ENCODE peak calls at places on chromosome 6, in seven cellular contexts. C is Peyer's patch, T is adrenal gland, D is vagina, M is esophagus squamous epithelium, H is uterus, J is IMR-90. L is an unnamed sample.

GRCh38 chr6:28544211-28544610 is 18.5 kb downstream of the GPX5 start:
- DNase-seq in C (no peak), T (no peak), D (no peak), M (no peak), H (no peak), J (no peak), L (no peak)

GRCh38 chr6:235763-236360 is 56.4 kb upstream of the DUSP22 start:
- DNase-seq in C (no peak), T (peak; percentile 59), D (no peak), M (no peak), H (peak; percentile 37), J (peak; percentile 61), L (no peak)

GRCh38 chr6:36117639-36118549 is 12.4 kb upstream of the MAPK13 start:
- DNase-seq in C (no peak), T (no peak), D (no peak), M (no peak), H (no peak), J (no peak), L (peak; percentile 46)

GRCh38 chr6:151675746-151676459 is 131.6 kb upstream of the ESR1 start:
- DNase-seq in C (peak; percentile 62), T (no peak), D (no peak), M (no peak), H (no peak), J (peak; percentile 4), L (peak; percentile 19)

GRCh38 chr6:133099573-133099972 is 141.6 kb upstream of the EYA4 start:
- DNase-seq in C (no peak), T (no peak), D (no peak), M (no peak), H (no peak), J (peak; percentile 98), L (no peak)

GRCh38 chr6:33313105-33313708 is 671 bp downstream of the TAPBP start:
- DNase-seq in C (peak; percentile 78), T (peak; percentile 48), D (no peak), M (no peak), H (no peak), J (peak; percentile 31), L (peak; percentile 48)

GRCh38 chr6:8180327-8181161 is 78.2 kb upstream of the EEF1E1 start:
- DNase-seq in C (no peak), T (no peak), D (no peak), M (no peak), H (no peak), J (peak; percentile 81), L (no peak)

GRCh38 chr6:82612475-82612874 is 248.9 kb downstream of the TPBG start:
- DNase-seq in C (no peak), T (no peak), D (no peak), M (no peak), H (no peak), J (no peak), L (no peak)

GRCh38 chr6:143457563-143458359 is 7.2 kb downstream of the PEX3 start:
- DNase-seq in C (no peak), T (no peak), D (no peak), M (no peak), H (no peak), J (peak; percentile 21), L (no peak)

DNA sequence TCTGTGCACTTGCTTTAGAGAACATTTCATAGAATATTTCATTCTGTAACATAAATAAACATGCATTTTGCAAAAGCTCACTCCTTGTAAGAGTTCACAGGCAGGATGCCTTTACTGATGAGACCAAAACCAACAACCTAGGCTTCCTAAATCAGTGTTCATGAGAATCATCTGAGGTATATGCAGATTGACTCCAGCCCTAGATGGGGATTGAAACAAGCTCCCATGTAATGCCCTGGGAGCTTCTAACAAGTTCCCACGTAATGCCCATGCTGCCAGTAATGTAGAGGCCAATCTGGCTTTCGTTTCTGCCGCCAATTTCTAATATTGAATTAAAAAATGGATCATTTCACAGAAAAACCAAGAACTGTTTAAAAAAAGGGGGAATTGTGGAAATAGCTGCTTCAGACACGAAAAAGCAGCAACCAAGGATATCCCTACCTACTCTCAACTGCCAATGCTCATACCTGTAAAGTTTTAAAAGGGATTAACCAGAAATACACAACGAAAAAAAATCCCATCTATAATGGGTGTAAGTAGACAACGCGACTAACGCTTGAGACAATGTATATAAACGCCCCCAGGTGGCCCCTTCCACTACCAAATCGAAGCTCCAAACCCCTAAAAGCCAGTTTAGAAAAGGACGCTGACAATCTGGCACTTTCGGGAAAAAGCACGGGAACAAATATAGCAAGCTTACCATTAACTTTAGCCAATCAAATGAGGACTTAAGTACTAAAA is 94.7 kb upstream of the BTN3A2 start:
- DNase-seq in C (no peak), T (no peak), D (no peak), M (no peak), H (no peak), J (no peak), L (peak; percentile 79)
- TF ChIP-seq POLR2A in C (no peak), T (no peak), D (no peak), M (no peak), H (no peak), J (peak; percentile 61), L (peak; percentile 68)

GRCh38 chr6:93177918-93178317 is 241.4 kb downstream of the EPHA7 start:
- DNase-seq in C (no peak), T (no peak), D (no peak), M (no peak), H (no peak), J (no peak), L (no peak)
- TF ChIP-seq POLR2A in C (no peak), T (no peak), D (no peak), M (no peak), H (no peak), J (no peak), L (no peak)

GRCh38 chr6:30721198-30722024 is 1.3 kb downstream of the TUBB start:
- DNase-seq in C (peak; percentile 96), T (peak; percentile 91), D (no peak), M (peak; percentile 52), H (peak; percentile 91), J (peak; percentile 87), L (peak; percentile 94)
- TF ChIP-seq POLR2A in C (no peak), T (no peak), D (peak; percentile 58), M (peak; percentile 47), H (peak; percentile 47), J (peak; percentile 76), L (no peak)

DNA sequence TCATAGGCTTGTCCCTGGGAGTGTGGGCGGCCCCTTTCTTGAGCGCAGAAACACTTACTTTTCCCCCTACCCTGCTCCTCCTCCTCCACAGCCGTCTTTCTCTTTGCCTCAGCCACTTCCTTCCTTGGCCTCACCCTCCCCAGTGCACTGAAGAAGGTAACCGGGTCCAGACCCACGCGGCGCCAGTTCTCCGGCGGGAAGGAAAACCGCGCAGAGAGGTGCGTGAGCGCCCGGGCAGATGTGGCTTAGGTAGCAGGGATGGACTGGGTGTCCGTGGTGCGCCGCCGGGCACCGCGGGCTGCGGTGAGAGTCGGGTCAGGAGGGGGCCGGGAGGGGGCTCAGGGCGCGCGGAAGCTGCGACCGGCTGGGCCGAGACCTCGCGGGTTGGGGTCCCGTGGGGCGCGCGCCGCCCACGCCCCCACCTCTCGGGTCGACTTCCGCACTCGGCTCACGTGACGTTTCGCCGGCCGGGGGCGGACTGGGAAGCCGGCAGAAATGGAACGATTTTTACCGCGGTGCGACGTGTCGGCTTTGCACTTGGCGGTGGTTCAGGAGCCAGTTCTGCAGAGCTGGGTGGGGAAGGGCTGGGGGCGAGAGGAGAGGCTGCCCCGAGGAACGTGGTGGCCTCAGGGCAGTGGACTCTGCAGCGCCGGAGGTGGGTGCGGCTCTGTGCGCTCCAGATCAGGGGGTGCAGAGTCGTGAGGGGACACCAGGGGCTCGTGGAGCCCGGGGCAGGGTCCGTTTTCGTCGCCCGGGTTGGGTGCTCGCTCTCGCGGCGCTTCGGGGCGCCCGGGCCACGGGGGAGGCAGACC is at the start of gene ABRACL:
- DNase-seq in C (peak; percentile 89), T (peak; percentile 40), D (no peak), M (peak; percentile 11), H (peak; percentile 63), J (peak; percentile 63), L (peak; percentile 63)
- TF ChIP-seq POLR2A in C (peak; percentile 64), T (peak; percentile 30), D (no peak), M (peak; percentile 32), H (no peak), J (peak; percentile 37), L (peak; percentile 62)

DNA sequence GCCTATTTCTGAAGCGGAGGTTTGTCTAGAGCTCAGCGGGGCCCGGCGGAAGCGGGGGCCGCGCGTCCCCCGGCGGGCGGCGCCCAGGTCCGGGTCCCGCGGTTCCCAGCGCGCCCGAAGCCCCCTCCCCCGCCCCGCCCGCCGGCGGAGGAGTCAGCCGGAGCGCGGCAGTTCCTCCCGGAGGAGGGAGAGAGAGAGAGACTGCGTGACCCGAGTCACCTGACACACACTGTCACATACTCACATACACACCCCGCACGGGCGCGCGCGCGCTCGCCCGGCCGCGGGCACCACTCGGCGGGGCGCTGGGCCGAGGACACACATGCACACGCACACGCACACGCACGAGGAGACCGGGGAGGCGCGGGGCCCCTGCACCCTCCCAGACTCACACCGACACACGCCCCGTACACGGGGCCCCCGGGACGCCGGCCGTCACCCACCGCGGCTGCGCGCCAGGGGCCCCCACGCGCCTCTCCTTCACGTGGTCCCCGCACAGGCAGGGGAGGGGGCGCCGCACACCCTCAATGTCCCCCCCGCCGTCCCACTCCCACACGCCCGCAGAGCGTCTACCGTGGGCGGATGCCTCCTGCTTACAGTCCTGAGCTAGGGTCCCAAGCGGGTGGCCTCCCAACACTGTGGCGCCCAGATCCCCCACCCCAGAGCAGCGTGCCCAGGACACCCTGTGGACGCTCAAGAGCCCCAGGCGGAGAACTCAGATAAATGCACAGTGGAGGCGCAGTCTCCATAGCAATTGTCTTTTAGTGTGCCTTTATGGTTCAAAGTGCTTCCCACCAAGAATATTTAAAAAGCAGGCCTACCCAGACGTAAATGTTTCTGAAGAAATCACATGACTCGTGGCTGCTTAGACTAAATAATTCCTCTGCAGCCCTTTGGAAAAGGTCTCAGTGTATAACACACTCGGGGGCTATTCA is at the start of gene RRAGD:
- DNase-seq in C (peak; percentile 83), T (peak; percentile 86), D (no peak), M (no peak), H (peak; percentile 35), J (no peak), L (peak; percentile 60)
- TF ChIP-seq POLR2A in C (no peak), T (no peak), D (peak; percentile 15), M (peak; percentile 33), H (no peak), J (no peak), L (peak; percentile 41)

GRCh38 chr6:105601541-105602174 is 198.8 kb upstream of the PREP start:
- DNase-seq in C (peak; percentile 73), T (peak; percentile 44), D (no peak), M (no peak), H (peak; percentile 71), J (peak; percentile 100), L (no peak)
- TF ChIP-seq POLR2A in C (no peak), T (no peak), D (no peak), M (no peak), H (no peak), J (peak; percentile 83), L (no peak)

L was measured in erythroblast.